ENCODE peak calls at places on chromosomes 2 and 18, in five cellular contexts. A, P, G, E and W are unnamed samples.

GRCh38 chr2:47751856-47752414 is 31.0 kb upstream of the MSH6 start:
- DNase-seq in A (no peak), G (no peak), E (no peak), P (no peak), W (no peak)

GRCh38 chr18:39037925-39038324 is 1472.3 kb upstream of the CELF4 start:
- DNase-seq in P (no peak), E (no peak), G (no peak), A (no peak), W (no peak)

GRCh38 chr2:172021955-172022354 is 22.2 kb downstream of the METAP1D start:
- DNase-seq in P (no peak), E (no peak), G (no peak), A (no peak), W (no peak)

GRCh38 chr2:66805136-66805535 is 370.2 kb downstream of the MEIS1 start:
- DNase-seq in E (no peak), A (no peak), G (no peak), P (no peak), W (no peak)

GRCh38 chr18:23838233-23838632 is 149.0 kb downstream of the LAMA3 start:
- DNase-seq in A (no peak), P (no peak), E (no peak), G (no peak), W (no peak)

GRCh38 chr2:156473445-156473844 is 37.3 kb downstream of the GPD2 start:
- DNase-seq in G (no peak), A (no peak), P (no peak), E (no peak), W (no peak)

GRCh38 chr2:230968921-230969672 is 26.8 kb upstream of the SPATA3 start:
- DNase-seq in E (no peak), A (no peak), G (no peak), P (no peak), W (no peak)

GRCh38 chr2:65320042-65320711 is 92.5 kb downstream of the ACTR2 start:
- DNase-seq in E (no peak), G (peak), A (no peak), P (peak), W (no peak)

GRCh38 chr18:33804258-33804657 is 226.2 kb downstream of the ASXL3 start:
- DNase-seq in A (no peak), G (no peak), P (no peak), E (no peak), W (no peak)

DNA sequence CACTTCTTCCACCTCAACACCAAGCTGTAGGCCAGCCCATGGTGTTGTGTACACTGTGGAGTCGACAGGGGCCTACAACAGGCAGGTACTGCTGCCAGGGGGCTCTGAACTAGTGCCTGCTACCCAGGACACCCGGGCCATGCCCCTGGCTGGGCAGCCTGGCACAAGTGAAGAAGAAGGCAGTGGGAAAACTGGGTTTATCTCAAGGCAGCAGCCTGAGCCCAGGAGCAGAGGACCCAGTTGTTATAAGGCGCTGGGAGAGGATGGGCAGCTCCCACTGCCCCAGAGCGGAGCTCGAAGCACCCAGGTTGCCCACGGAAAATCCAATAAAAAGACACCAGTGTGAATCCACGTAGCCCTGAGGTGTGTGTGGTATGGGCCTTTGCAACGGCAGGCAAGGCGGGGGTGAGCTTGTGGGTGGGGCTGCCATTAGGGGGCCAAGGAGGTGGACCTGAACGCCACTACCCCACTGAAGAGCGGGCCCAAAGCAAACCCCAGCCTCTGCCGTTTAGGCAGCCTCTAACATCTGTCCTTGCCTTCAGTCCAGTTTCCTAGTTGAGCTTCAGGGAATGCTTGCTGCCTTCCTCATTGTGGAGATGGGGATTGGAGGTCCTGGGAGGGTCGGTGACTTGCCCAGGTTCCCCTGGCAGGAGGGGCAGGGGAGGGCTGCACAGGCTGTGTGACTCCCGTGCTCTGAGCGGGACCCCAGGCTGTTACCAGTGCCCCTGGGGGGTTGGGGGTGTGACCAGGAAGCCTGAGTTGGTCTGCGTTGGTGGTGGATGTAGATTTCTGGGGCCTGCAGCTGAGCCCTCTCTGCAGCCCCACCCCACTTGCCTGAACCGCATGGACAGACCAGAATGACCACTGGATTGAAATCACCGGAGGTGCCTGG is 16.0 kb downstream of the ARID5A start:
- DNase-seq in A (no peak), G (no peak), P (no peak), E (no peak), W (no peak)
- TF ChIP-seq POLR2A in A (no peak), G (no peak), P (peak), E (no peak), W (no peak)

GRCh38 chr2:146572598-146572997 is 1272.2 kb upstream of the ACVR2A start:
- DNase-seq in G (no peak), E (no peak), A (no peak), P (no peak), W (no peak)
- H3K27ac ChIP-seq in G (no peak), E (no peak), A (no peak), P (no peak), W (no peak)

DNA sequence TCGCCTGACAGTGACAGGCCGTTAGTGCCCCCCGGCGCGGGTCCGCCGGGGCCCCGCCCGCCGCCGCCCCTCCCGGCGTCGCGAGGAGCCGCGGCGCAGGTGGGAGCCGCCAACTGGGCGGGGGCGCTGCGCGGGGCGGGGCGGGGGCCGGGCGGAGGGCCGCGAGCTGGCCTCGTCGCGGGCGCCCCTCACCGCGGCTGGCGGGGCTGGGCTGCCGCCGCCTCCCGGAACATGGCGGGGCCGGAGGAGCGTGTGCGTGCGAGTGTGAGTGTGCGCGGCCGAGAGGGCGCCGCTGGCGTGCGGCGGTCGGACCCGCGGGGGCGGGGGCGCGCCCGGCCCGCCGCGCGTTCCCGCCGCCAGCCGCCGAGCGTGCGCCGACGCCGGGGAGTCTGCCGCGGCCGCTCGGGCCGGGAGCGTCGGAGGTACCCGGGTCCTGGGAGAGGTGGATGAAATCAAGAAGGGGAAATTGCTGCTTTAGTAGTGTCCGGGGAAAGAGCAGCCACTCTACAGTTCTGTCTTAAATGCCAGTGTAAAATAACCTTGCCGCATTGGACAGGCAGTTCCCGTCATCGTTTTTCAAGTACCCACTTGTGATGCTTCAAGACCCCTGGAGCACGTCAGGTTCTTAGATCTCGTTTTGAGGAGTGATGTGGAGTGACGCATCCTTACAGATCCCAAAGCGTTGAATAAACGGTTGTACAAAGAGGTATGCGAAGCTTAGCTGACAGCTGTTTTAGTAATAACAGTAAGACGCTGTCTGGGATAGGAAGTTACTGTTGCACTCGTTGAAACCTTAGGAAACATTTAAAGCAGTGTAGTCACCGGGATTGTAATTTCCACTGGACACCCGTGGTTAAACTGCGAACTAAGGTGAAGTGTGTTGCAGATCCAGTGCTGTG is 836 bp downstream of the ANKRD12 start:
- DNase-seq in P (no peak), A (peak), E (peak), G (peak), W (no peak)
- TF ChIP-seq POLR2A in P (no peak), A (no peak), E (peak), G (no peak), W (no peak)

GRCh38 chr2:85504434-85505261 is 34.3 kb upstream of the MAT2A start:
- DNase-seq in A (no peak), E (no peak), P (no peak), G (peak), W (no peak)
- H3K27ac ChIP-seq in A (no peak), E (peak), P (no peak), G (peak), W (peak)